ENCODE peak calls at places on chromosomes 4 and X, in four cellular contexts. Y is fibroblast of mammary gland; M is CD8-positive, alpha-beta T cell; Z is HFFc6. C is an unnamed sample.

GRCh38 chr4:85358831-85359230 is 116.1 kb upstream of the ARHGAP24 start:
- DNase-seq in Z (no peak), Y (no peak), M (no peak), C (no peak)

GRCh38 chrX:39304746-39305145 is 503.5 kb downstream of the MID1IP1 start:
- DNase-seq in Y (no peak), Z (no peak), M (no peak), C (no peak)

GRCh38 chr4:114597410-114598115 is 1.0 kb upstream of the UGT8 start:
- DNase-seq in Y (no peak), M (no peak), Z (no peak), C (no peak)

GRCh38 chrX:8868070-8868795 is 67.0 kb upstream of the FAM9A start:
- DNase-seq in Y (peak), M (no peak), Z (peak), C (peak)

GRCh38 chrX:40006025-40007017 is 91.4 kb downstream of the BCOR start:
- DNase-seq in Y (no peak), Z (no peak), M (peak), C (no peak)

GRCh38 chr4:177448850-177449249 is 6.6 kb upstream of the AGA start:
- DNase-seq in M (no peak), Y (peak), Z (peak), C (peak)

GRCh38 chrX:45697591-45697990 is 496.9 kb upstream of the DIPK2B start:
- DNase-seq in Z (peak), Y (peak), M (no peak), C (peak)

GRCh38 chrX:51860679-51861078 is 32.7 kb upstream of the MAGED1 start:
- DNase-seq in Y (peak), Z (no peak), M (no peak), C (peak)

GRCh38 chr4:14802596-14802995 is 199.7 kb upstream of the CPEB2 start:
- DNase-seq in Z (no peak), M (no peak), Y (no peak), C (no peak)

GRCh38 chrX:137052641-137053235 is 18.9 kb upstream of the GPR101 start:
- DNase-seq in M (peak), Z (no peak), Y (no peak), C (no peak)

GRCh38 chrX:2878563-2878962 is 49.8 kb downstream of the GYG2 start:
- DNase-seq in M (no peak), Z (no peak), Y (no peak), C (no peak)

GRCh38 chr4:170027181-170027829 is 1.1 kb upstream of the MFAP3L start:
- DNase-seq in Y (peak), Z (peak), M (peak), C (peak)

GRCh38 chr4:24131954-24132673 is 242.3 kb upstream of the PPARGC1A start:
- DNase-seq in Z (no peak), Y (no peak), M (no peak), C (no peak)

GRCh38 chr4:76611164-76611563 is 176.1 kb downstream of the SHROOM3 start:
- DNase-seq in Y (no peak), Z (no peak), M (no peak), C (peak)
- TF ChIP-seq CTCF in Y (no peak), Z (no peak), M (no peak), C (peak)

DNA sequence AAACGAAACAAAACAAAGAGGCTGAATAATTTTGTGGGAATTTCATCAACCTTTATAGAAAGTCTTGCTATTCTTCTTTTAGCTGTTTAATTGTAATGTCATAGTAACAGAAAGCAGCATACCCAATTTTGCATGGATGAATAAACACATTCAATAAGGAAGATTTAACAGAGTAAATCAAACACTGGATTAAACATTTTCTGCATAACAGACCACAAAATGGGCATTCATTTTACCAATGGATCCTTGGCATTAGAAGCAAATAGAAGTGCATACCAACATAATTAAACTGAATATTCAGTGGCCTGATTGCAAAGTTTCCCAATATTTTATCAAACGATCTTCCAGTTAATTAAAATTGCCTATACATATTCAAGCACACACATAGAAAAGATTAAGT is 4.4 kb upstream of the CHM start:
- DNase-seq in Y (no peak), M (no peak), Z (no peak), C (no peak)
- TF ChIP-seq CTCF in Y (no peak), M (no peak), Z (no peak), C (no peak)

GRCh38 chr4:8819421-8820177 is 52.0 kb downstream of the HMX1 start:
- DNase-seq in Z (no peak), Y (no peak), M (peak), C (no peak)
- TF ChIP-seq CTCF in Z (no peak), Y (no peak), M (no peak), C (no peak)

GRCh38 chr4:90798948-90799347 is 671.8 kb downstream of the CCSER1 start:
- DNase-seq in M (no peak), Z (no peak), Y (no peak), C (no peak)

DNA sequence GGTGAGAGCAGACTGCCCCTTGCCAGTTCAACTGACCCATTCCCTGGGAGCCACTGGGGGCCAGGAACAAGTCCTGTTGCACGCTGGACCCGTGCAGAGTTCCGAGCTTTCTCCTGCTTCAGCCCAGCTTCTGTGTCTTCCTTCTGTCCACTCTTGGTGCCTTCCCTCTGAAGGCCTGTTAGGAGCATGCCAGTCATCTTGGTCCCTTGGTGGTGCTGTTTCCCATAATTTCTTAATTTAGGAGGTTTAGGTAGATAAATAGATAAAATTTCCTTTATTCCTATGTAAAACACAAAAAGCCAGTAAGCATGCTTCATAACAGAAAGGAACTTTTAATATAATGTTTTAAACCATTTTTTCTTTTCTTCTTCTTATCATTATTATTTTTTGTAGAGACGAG is 672.7 kb downstream of the CCSER1 start:
- DNase-seq in Z (no peak), M (no peak), Y (no peak), C (peak)
- TF ChIP-seq CTCF in Z (no peak), M (no peak), Y (no peak), C (no peak)

GRCh38 chr4:52977252-52977651 is 115.1 kb downstream of the RASL11B start:
- DNase-seq in Y (no peak), Z (no peak), M (no peak), C (no peak)

GRCh38 chr4:52976523-52977230 is 114.6 kb downstream of the RASL11B start:
- DNase-seq in Y (no peak), M (no peak), Z (no peak), C (no peak)

GRCh38 chr4:52982246-52982950 is 120.3 kb downstream of the RASL11B start:
- DNase-seq in M (no peak), Y (peak), Z (peak), C (peak)

GRCh38 chr4:52979821-52980590 is 117.9 kb downstream of the RASL11B start:
- DNase-seq in M (no peak), Z (no peak), Y (no peak), C (no peak)

DNA sequence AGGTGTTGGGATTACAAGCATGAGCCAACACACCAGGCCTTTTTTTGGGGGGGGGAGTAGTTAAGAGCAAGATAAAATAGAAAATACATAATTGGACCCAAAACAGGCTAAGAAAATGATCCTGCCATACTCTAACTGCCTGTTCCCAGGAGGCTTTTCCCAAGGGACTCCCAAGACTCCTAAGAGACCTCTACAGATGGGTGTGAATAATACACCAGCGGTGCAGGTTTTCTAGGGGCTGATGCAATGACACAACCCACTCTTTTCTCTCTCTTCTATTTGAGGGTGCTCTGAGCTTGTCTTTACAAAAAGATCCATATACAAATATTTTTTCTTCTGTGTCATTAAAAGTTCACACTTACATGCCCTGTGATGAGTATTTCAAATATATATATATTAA is 116.9 kb downstream of the RASL11B start:
- DNase-seq in M (no peak), Y (peak), Z (no peak), C (peak)
- TF ChIP-seq CTCF in M (no peak), Y (no peak), Z (no peak), C (peak)

GRCh38 chr4:153533387-153533786 is 67.2 kb downstream of the TMEM131L start:
- DNase-seq in Z (no peak), M (no peak), Y (no peak), C (no peak)

GRCh38 chr4:153534792-153535629 is 68.9 kb downstream of the TMEM131L start:
- DNase-seq in Y (no peak), M (no peak), Z (no peak), C (no peak)

GRCh38 chr4:153537493-153537960 is 71.4 kb downstream of the TMEM131L start:
- DNase-seq in M (no peak), Z (no peak), Y (no peak), C (no peak)

GRCh38 chr4:153538408-153539057 is 72.4 kb downstream of the TMEM131L start:
- DNase-seq in M (no peak), Z (no peak), Y (peak), C (peak)

DNA sequence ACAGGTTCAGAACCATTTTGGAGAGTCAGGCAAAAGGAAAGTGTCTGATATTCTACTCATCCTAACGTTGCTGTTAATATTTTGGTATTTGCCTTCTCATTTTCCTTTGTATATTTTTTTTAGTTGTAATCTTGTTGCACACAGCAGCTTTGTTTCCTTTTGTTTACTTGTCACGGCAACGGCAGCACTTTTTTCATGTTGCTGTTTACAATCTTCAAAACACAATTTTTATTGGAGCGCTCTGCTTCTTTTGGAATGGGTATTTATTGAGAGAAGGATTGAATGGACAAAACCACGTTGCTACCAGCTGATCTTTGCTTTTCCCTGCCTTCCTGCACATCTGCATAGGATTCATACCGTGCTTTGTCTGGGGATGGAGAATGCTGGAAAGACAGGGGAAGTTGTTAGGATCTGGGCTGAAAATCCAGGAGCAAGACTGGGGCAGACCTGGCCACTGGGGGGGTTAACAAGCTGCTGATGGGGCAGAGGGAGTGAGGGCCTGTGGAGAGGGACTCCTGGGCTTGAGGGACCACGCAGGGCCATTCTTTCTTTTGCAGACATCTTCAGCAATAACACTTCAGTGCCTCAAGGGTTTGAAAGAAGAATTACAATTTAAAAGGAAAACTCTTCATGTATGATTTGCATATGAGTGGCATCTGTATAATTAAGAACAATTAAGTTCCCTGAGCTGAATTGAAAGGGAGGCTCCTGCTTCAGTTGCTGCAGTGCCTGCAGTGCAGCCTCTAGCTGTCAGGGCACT is 69.8 kb downstream of the TMEM131L start:
- DNase-seq in Y (no peak), M (no peak), Z (peak), C (no peak)
- TF ChIP-seq CTCF in Y (no peak), M (no peak), Z (no peak), C (peak)